ENCODE peak calls at places on chromosomes 5 and 9, in ten cellular contexts. D is A549; A is GM10248; L is bronchial epithelial cell; U is lower leg skin; X is mucosa of descending colon; O is upper lobe of right lung; V is MCF 10A; W is CD8-positive, alpha-beta T cell; B is right lobe of liver. C is an unnamed sample.

GRCh38 chr5:172459396-172460165 is 5.3 kb upstream of the SH3PXD2B start:
- DNase-seq in W (no peak), A (no peak), O (no peak), V (no peak), D (no peak), X (no peak), U (no peak), B (no peak), L (no peak), C (no peak)

GRCh38 chr5:137199966-137200365 is 299.2 kb downstream of the SPOCK1 start:
- DNase-seq in U (no peak), V (peak), D (peak), O (no peak), B (no peak), X (no peak), L (peak), W (no peak), A (no peak), C (no peak)

GRCh38 chr5:61342066-61342465 is 10.0 kb downstream of the ZSWIM6 start:
- DNase-seq in W (no peak), L (peak), B (no peak), D (no peak), V (peak), A (no peak), U (no peak), X (no peak), O (no peak), C (no peak)

GRCh38 chr5:77280036-77280435 is 69.6 kb downstream of the PDE8B start:
- DNase-seq in W (no peak), B (no peak), U (no peak), X (no peak), V (no peak), A (no peak), D (no peak), L (no peak), O (no peak), C (no peak)

GRCh38 chr5:95845401-95845800 is 22.9 kb upstream of the GLRX start:
- DNase-seq in U (peak), L (no peak), X (no peak), W (no peak), V (no peak), A (no peak), D (no peak), O (no peak), B (no peak), C (no peak)

GRCh38 chr9:33676746-33677505 is 118.4 kb upstream of the PRSS3 start:
- DNase-seq in A (peak), L (no peak), U (no peak), B (peak), D (peak), V (no peak), W (peak), X (peak), O (peak), C (peak)

GRCh38 chr9:33350310-33350709 is 52.1 kb downstream of the AQP7 start:
- DNase-seq in A (no peak), D (peak), L (peak), O (no peak), U (no peak), B (no peak), V (peak), W (no peak), X (no peak), C (no peak)

GRCh38 chr5:9431496-9432258 is 114.2 kb downstream of the SEMA5A start:
- DNase-seq in W (no peak), O (no peak), V (no peak), U (no peak), X (no peak), B (no peak), A (no peak), D (no peak), L (no peak), C (no peak)

GRCh38 chr9:5389109-5389732 is 48.5 kb downstream of the PLGRKT start:
- DNase-seq in A (peak), V (peak), D (no peak), B (no peak), X (no peak), U (no peak), O (no peak), W (no peak), L (peak), C (no peak)

GRCh38 chr9:123395276-123396006 is 39.4 kb downstream of the CRB2 start:
- DNase-seq in L (no peak), U (no peak), D (no peak), O (no peak), B (no peak), A (no peak), V (no peak), W (no peak), X (no peak), C (no peak)

GRCh38 chr9:121023064-121023463 is 27.0 kb downstream of the C5 start:
- DNase-seq in O (no peak), U (no peak), L (peak), D (peak), X (no peak), W (no peak), A (no peak), B (no peak), V (peak), C (no peak)

GRCh38 chr5:157283434-157283833 is 17.5 kb downstream of the CYFIP2 start:
- DNase-seq in W (no peak), D (no peak), O (no peak), X (no peak), B (no peak), L (no peak), U (no peak), A (peak), V (no peak), C (no peak)

GRCh38 chr5:177304392-177305119 is 957 bp downstream of the PRELID1 start:
- DNase-seq in O (no peak), D (no peak), L (peak), U (peak), X (peak), B (no peak), W (no peak), A (no peak), V (peak), C (no peak)

GRCh38 chr9:76456202-76456926 is 2.6 kb upstream of the GCNT1 start:
- DNase-seq in W (peak), D (no peak), X (peak), V (peak), B (no peak), L (peak), A (peak), O (no peak), U (no peak), C (peak)

GRCh38 chr9:33852216-33852826 is 35.4 kb downstream of the UBE2R2 start:
- DNase-seq in D (peak), X (no peak), A (peak), O (peak), V (peak), W (peak), B (peak), L (peak), U (no peak), C (peak)

GRCh38 chr9:126916909-126917308 is 2.3 kb downstream of the RALGPS1 start:
- DNase-seq in W (no peak), L (no peak), O (no peak), D (no peak), B (no peak), X (no peak), U (no peak), A (no peak), V (no peak), C (peak)
- TF ChIP-seq CTCF in W (no peak), L (no peak), O (no peak), D (no peak), B (no peak), X (no peak), U (no peak), A (no peak), V (no peak), C (no peak)

GRCh38 chr5:115069087-115069968 is 100.4 kb downstream of the TRIM36 start:
- DNase-seq in B (no peak), L (peak), D (peak), O (no peak), U (no peak), X (no peak), W (no peak), A (no peak), V (peak), C (peak)
- TF ChIP-seq CTCF in B (peak), L (peak), D (peak), O (peak), U (no peak), X (no peak), W (no peak), A (peak), V (peak), C (peak)

GRCh38 chr5:23963449-23963848 is 456.0 kb downstream of the PRDM9 start:
- DNase-seq in X (no peak), B (no peak), O (no peak), V (no peak), U (no peak), A (no peak), L (no peak), W (no peak), D (no peak), C (no peak)
- TF ChIP-seq CTCF in X (no peak), B (no peak), O (no peak), V (no peak), U (no peak), A (no peak), L (no peak), W (no peak), D (no peak), C (no peak)

GRCh38 chr9:1732670-1733069 is 282.5 kb upstream of the SMARCA2 start:
- DNase-seq in U (no peak), X (no peak), B (no peak), V (peak), W (no peak), L (peak), D (no peak), A (no peak), O (no peak), C (no peak)
- TF ChIP-seq CTCF in U (no peak), X (no peak), B (peak), V (peak), W (no peak), L (peak), D (peak), A (peak), O (no peak), C (no peak)

DNA sequence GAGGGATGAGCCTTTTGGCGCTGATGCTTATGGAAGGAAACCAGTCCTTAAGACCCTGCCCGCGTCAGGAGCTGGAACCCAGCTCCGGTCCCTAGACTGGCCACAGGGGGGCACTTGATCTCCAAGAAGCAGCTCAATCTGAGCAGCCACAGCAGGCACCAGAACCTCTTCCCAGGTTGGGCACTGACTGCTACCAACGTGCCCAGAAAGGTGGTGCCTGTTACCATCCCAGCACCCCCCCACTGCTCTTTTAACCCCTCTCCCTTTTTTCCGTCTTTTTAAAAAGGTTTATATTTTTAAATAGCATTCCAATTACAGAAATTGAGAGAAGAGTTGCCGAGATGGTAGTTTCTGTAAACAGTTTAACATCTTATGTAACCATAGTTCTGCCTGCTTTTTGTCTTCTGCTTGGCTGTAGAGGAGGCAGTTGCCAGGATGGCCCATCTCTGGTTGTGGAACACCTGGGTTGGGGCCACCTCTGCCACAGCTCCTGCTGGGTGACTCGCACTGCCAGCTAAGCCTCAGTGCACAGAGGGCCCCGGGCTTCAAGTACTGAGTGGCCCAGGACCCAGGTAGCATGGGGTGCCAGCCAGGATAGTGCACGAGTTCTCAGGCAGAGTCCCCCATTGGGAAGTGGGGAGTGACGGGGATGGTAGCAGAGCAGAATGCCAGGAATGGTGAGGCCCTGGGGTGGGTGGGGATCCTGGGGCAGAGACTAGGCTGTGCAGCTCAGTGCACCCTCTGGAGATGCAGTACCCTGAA is 62.8 kb downstream of the PFDN1 start:
- DNase-seq in X (peak), B (no peak), W (peak), A (peak), L (no peak), D (peak), U (peak), V (peak), O (peak), C (peak)
- TF ChIP-seq CTCF in X (peak), B (peak), W (peak), A (peak), L (peak), D (peak), U (no peak), V (peak), O (peak), C (peak)

GRCh38 chr9:114775981-114776380 is 29.9 kb downstream of the TNFSF15 start:
- DNase-seq in O (no peak), L (no peak), V (no peak), U (no peak), B (no peak), X (no peak), D (no peak), W (no peak), A (no peak), C (no peak)
- TF ChIP-seq CTCF in O (no peak), L (no peak), V (no peak), U (no peak), B (no peak), X (no peak), D (no peak), W (no peak), A (no peak), C (no peak)

DNA sequence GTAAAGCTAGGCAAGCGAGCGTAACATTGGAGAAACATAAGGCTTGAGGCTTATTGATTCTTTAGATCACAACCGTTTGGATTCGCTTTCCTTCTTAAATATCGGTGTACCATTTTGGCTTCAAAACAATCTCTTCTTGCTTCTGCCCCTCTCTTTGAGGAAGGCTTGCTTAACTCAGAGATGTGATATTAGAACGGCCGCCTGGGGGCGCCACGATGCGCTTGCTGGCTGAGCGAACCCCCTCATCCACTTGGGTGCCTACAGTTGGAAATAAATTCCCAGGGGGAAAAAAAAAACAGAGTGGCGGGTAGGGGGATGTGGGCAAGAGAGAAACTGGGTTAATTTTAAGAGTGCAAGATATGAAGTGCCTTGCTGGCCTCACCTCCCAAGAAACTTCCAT is 116.0 kb downstream of the DPYSL3 start:
- DNase-seq in D (no peak), B (no peak), W (no peak), L (no peak), O (no peak), X (no peak), V (no peak), U (no peak), A (no peak), C (peak)
- TF ChIP-seq CTCF in D (no peak), B (no peak), W (no peak), L (peak), O (peak), X (no peak), V (peak), U (no peak), A (no peak), C (peak)

C was measured in WTC11.